ENCODE peak calls at places on chromosomes 12 and 14, in eight cellular contexts. J is GM23338; D is GM19239; N is HS-5; F is NB4; G is effector memory CD8-positive, alpha-beta T cell; T is cardiac fibroblast; I is ELR. M is an unnamed sample.

GRCh38 chr12:76738824-76739579 is 24.9 kb upstream of the ZDHHC17 start:
- DNase-seq in J (peak), D (no peak), N (no peak), F (no peak), G (no peak), T (no peak), I (no peak), M (no peak)

GRCh38 chr12:643478-644292 is 19.6 kb downstream of the NINJ2 start:
- DNase-seq in J (peak), D (no peak), N (no peak), F (peak), G (peak), T (no peak), I (no peak), M (peak)

GRCh38 chr12:15520083-15520482 is 197.8 kb downstream of the PTPRO start:
- DNase-seq in J (peak), D (no peak), N (no peak), F (no peak), G (no peak), T (no peak), I (no peak), M (no peak)

GRCh38 chr14:93231129-93231979 is 24.3 kb downstream of the UBR7 start:
- DNase-seq in J (no peak), D (no peak), N (no peak), F (no peak), G (no peak), T (peak), I (peak), M (no peak)

GRCh38 chr14:24252289-24253124 is 10.1 kb upstream of the TINF2 start:
- DNase-seq in J (no peak), D (no peak), N (no peak), F (no peak), G (no peak), T (no peak), I (no peak), M (peak)

GRCh38 chr12:129571901-129572494 is 331.8 kb downstream of the TMEM132D start:
- DNase-seq in J (no peak), D (no peak), N (no peak), F (no peak), G (no peak), T (no peak), I (no peak), M (no peak)

GRCh38 chr12:34402228-34402898 is 380.1 kb downstream of the ALG10 start:
- DNase-seq in J (no peak), D (no peak), N (no peak), F (no peak), G (no peak), T (no peak), I (no peak), M (peak)

GRCh38 chr12:47017901-47018479 is 61.4 kb upstream of the PCED1B start:
- DNase-seq in J (no peak), D (no peak), N (peak), F (no peak), G (no peak), T (peak), I (peak), M (no peak)

GRCh38 chr12:3313066-3313465 is 177.9 kb upstream of the PRMT8 start:
- DNase-seq in J (no peak), D (no peak), N (peak), F (no peak), G (no peak), T (peak), I (peak), M (no peak)

GRCh38 chr14:24436355-24437019 is 6.1 kb downstream of the SDR39U1 start:
- DNase-seq in J (peak), D (no peak), N (peak), F (peak), G (peak), T (peak), I (peak), M (no peak)

GRCh38 chr12:87152841-87153528 is 876.2 kb downstream of the C12orf50 start:
- DNase-seq in J (no peak), D (no peak), N (no peak), F (no peak), G (no peak), T (no peak), I (no peak), M (no peak)

GRCh38 chr14:72826039-72826438 is 67.9 kb downstream of the DPF3 start:
- DNase-seq in J (no peak), D (no peak), N (no peak), F (no peak), G (no peak), T (no peak), I (no peak), M (no peak)

GRCh38 chr12:87021400-87021799 is 765.2 kb upstream of the MGAT4C start:
- DNase-seq in J (no peak), D (no peak), N (no peak), F (no peak), G (no peak), T (no peak), I (no peak), M (no peak)

GRCh38 chr12:131003676-131004075 is 50.0 kb downstream of the ADGRD1 start:
- DNase-seq in J (no peak), D (no peak), N (no peak), F (no peak), G (no peak), T (no peak), I (no peak), M (no peak)

GRCh38 chr12:65106948-65107347 is 14.2 kb downstream of the WIF1 start:
- DNase-seq in J (peak), D (no peak), N (no peak), F (no peak), G (no peak), T (peak), I (peak), M (no peak)